ENCODE peak calls at places on chromosomes 4 and X, in eight cellular contexts. G, O, K, Q, W, U, L and E are unnamed samples.
A peak's percentile ranks its signal among the peaks of the same experiment; 100 is the strongest.

GRCh38 chrX:2894885-2895292 is 34.2 kb downstream of the ARSD start:
- DNase-seq in G (no peak), L (no peak), Q (no peak), W (no peak), K (peak; percentile 88), O (no peak), U (no peak), E (peak; percentile 61)

GRCh38 chr4:125904802-125905201 is 590.0 kb downstream of the FAT4 start:
- DNase-seq in U (no peak), O (no peak), W (no peak), L (no peak), Q (no peak), G (no peak), K (no peak), E (no peak)

GRCh38 chr4:155376387-155377268 is at the start of gene MAP9:
- DNase-seq in U (no peak), K (peak; percentile 93), G (peak; percentile 97), O (peak; percentile 38), W (peak; percentile 99), Q (peak; percentile 72), L (peak; percentile 91), E (peak; percentile 76)

GRCh38 chrX:41561045-41561444 is 113.9 kb downstream of the NYX start:
- DNase-seq in O (peak; percentile 79), W (no peak), U (no peak), K (no peak), G (no peak), Q (no peak), L (no peak), E (no peak)

GRCh38 chr4:135325264-135325663 is 1123.7 kb upstream of the PABPC4L start:
- DNase-seq in G (no peak), U (no peak), Q (no peak), L (no peak), K (no peak), O (no peak), W (no peak), E (no peak)

GRCh38 chrX:120824021-120824420 is 51.6 kb downstream of the CT47B1 start:
- DNase-seq in K (no peak), L (no peak), Q (no peak), U (no peak), W (no peak), G (no peak), O (no peak), E (no peak)

GRCh38 chr4:145130788-145131398 is 32.8 kb downstream of the ABCE1 start:
- DNase-seq in G (no peak), Q (no peak), L (no peak), W (no peak), K (no peak), O (peak; percentile 44), U (no peak), E (no peak)

GRCh38 chrX:68934922-68935321 is 106.1 kb downstream of the EFNB1 start:
- DNase-seq in O (no peak), K (peak; percentile 11), W (no peak), U (no peak), L (no peak), G (peak; percentile 42), Q (peak; percentile 26), E (peak; percentile 0)

GRCh38 chrX:134512566-134512965 is 52.6 kb downstream of the HPRT1 start:
- DNase-seq in K (no peak), O (peak; percentile 47), G (no peak), Q (no peak), U (peak; percentile 34), W (peak; percentile 31), L (no peak), E (no peak)

GRCh38 chrX:129529685-129530281 is 6.5 kb upstream of the SMARCA1 start:
- DNase-seq in W (no peak), U (no peak), O (no peak), L (no peak), Q (no peak), G (no peak), K (no peak), E (no peak)

GRCh38 chr4:16123356-16124084 is 39.7 kb upstream of the PROM1 start:
- DNase-seq in K (no peak), Q (no peak), O (no peak), G (no peak), L (no peak), W (no peak), U (no peak), E (no peak)

GRCh38 chr4:1766336-1767057 is 26.6 kb upstream of the FGFR3 start:
- DNase-seq in L (no peak), Q (no peak), O (no peak), U (no peak), K (no peak), G (no peak), W (peak; percentile 54), E (no peak)

GRCh38 chrX:1137531-1137930 is 74.9 kb downstream of the CRLF2 start:
- DNase-seq in K (peak; percentile 14), G (peak; percentile 51), U (no peak), W (no peak), L (no peak), O (no peak), Q (no peak), E (no peak)

GRCh38 chr4:122686709-122687108 is 45.8 kb upstream of the BBS12 start:
- DNase-seq in K (no peak), U (no peak), Q (no peak), O (no peak), G (no peak), W (no peak), L (no peak), E (no peak)

GRCh38 chrX:10360121-10360520 is 203.3 kb downstream of the CLCN4 start:
- DNase-seq in K (peak; percentile 67), G (no peak), Q (no peak), U (no peak), W (no peak), L (no peak), O (no peak), E (no peak)

GRCh38 chr4:185165605-185166063 is 22.6 kb downstream of the SLC25A4 start:
- DNase-seq in G (no peak), K (no peak), L (no peak), U (no peak), O (peak; percentile 38), W (no peak), Q (no peak), E (no peak)

GRCh38 chr4:117560329-117560728 is 474.0 kb upstream of the NDST3 start:
- DNase-seq in G (no peak), U (peak; percentile 7), K (no peak), L (no peak), O (peak; percentile 11), W (peak; percentile 4), Q (no peak), E (no peak)

GRCh38 chrX:140664939-140665338 is 44.6 kb upstream of the LINC00632 start:
- DNase-seq in G (no peak), U (no peak), L (no peak), O (no peak), Q (no peak), K (no peak), W (peak; percentile 24), E (no peak)
- TF ChIP-seq CTCF in G (no peak), U (no peak), L (peak; percentile 32), O (no peak), Q (peak; percentile 5), K (no peak), W (peak; percentile 62), E (peak; percentile 15)

DNA sequence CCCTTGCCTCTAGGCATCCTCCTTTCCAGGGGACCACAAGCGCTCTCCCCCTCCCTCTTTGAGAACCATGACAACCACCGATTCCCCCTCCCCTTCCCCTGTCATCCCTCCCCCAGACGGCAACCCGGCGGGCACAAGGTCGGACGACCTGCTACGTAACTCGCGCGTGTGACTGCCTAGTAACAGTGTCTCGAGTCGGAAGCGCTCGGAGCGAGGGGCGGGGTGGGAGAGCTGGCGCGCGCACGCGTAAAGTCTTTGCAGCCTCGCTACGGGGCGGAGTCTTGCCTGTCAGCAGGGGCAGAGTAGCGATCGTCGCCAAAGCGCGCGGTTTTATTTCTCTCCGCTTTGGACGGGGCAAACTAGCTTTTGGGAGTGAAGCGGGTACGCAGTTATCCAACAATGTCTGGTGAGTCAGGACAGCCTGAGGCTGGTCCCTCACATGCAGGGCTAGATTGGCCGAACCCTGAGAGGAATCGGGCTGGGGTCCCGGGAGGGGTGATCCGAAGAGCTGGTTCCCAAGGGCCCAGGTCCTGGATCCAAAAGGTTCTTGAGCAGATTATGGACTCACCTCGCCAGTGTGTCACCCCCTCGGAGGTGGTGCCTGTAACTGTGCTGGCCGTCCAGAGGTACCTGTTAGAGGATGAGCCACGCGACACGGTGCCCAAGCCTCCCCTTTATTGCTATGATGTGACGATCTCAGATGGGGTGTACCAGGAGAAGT is at the start of gene RADX:
- DNase-seq in W (peak; percentile 92), K (peak; percentile 88), Q (peak; percentile 87), O (peak; percentile 43), G (peak; percentile 95), U (peak; percentile 64), L (peak; percentile 93), E (peak; percentile 86)
- TF ChIP-seq POLR2AphosphoS5 in W (no peak), K (peak; percentile 68), Q (no peak), O (no peak), G (peak; percentile 87), U (peak; percentile 44), L (peak; percentile 36), E (peak; percentile 48)

DNA sequence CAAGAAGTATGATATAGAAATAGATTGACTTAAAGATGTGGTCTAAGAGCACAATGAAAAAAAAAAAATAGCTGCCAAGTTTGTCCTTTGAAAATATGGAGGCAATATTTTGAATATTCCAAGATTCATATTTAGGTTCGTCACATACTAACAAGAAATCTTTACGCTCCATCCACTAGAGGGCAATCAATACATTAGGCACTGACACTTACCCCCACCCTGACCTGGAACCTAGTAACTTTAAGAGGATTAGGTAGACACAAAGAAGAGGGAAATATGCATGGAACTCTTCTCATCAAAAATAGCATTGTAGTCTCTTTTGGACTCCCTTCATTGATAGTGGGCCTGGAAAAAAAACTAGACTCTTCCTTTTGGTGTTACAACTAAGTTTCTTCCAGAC is 1108.1 kb downstream of the PCDH19 start:
- DNase-seq in U (no peak), W (peak; percentile 49), O (no peak), L (no peak), Q (no peak), K (no peak), G (no peak), E (no peak)
- TF ChIP-seq CTCF in U (no peak), W (peak; percentile 68), O (no peak), L (no peak), Q (no peak), K (no peak), G (no peak), E (no peak)

DNA sequence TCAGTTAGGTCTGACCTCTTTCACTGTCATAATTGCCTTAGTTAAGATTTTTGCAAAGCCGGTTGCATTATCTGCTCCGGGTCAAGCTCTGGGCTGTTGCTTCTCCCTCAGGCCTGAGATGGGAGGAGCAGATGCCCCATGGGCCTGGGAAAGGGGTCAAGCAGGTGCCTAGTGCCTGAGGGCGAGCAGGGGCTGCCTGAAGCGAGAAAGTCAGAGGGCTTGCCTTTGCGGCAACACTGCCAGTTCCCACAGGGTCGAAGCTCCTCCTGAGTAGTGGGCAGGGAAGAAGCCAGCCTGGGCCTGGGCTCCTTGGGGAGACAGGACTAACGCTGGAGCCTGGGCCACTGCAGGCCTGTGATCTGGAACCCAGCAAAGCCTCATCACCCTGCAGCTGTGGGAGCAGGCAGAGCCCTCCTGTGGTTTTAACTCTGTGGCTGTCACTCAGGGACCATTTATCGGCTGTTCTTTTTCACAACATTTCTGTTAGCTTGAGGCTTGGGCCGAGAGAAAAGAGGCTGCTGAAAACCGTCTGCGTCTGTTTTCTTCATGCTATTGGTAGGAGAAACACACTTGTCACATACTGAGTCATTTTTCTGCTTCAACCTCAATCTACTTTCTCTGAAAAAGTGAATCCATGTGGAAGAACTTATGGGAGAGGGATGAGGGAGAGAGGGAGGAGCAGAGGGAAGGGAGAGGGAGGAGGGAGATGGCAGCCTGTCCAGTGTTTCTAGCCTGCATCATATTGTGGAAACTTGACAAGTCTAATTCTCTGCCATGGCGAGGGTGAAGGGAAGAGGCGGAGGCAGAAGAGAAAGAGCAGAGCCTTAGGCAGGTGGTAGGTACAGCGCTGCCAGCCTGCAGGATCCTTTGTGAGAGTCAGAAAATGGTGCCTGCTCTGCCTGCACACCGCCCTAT is 68.4 kb downstream of the RHOH start:
- DNase-seq in U (no peak), W (no peak), O (no peak), Q (no peak), K (no peak), L (no peak), G (peak; percentile 82), E (peak; percentile 63)
- TF ChIP-seq POLR2AphosphoS5 in U (no peak), W (no peak), O (no peak), Q (no peak), K (no peak), L (no peak), G (peak; percentile 42), E (no peak)